ENCODE peak calls at places on chromosomes 5 and 9, in six cellular contexts. One of them, this sample, is unnamed.

GRCh38 chr5:76709762-76710161 is 6.2 kb upstream of the F2R start:
- DNase-seq in NCI-H187: no peak
- DNase-seq in fibroblast of lung: peak; percentile 93
- DNase-seq in cardiac muscle cell: peak; percentile 71
- DNase-seq in effector memory CD8-positive, alpha-beta T cell: no peak
- DNase-seq in progenitor cell of endocrine pancreas: no peak
- DNase-seq in this sample: no peak

GRCh38 chr9:135955981-135956797 is 5.0 kb downstream of the UBAC1 start:
- DNase-seq in NCI-H187: no peak
- DNase-seq in fibroblast of lung: no peak
- DNase-seq in cardiac muscle cell: no peak
- DNase-seq in effector memory CD8-positive, alpha-beta T cell: no peak
- DNase-seq in progenitor cell of endocrine pancreas: no peak
- DNase-seq in this sample: no peak

GRCh38 chr5:136994154-136994553 is 505.0 kb downstream of the SPOCK1 start:
- DNase-seq in NCI-H187: no peak
- DNase-seq in fibroblast of lung: no peak
- DNase-seq in cardiac muscle cell: no peak
- DNase-seq in effector memory CD8-positive, alpha-beta T cell: no peak
- DNase-seq in progenitor cell of endocrine pancreas: no peak
- DNase-seq in this sample: no peak

GRCh38 chr9:70427161-70427945 is 12.9 kb upstream of the KLF9 start:
- DNase-seq in NCI-H187: no peak
- DNase-seq in fibroblast of lung: peak; percentile 16
- DNase-seq in cardiac muscle cell: peak; percentile 75
- DNase-seq in effector memory CD8-positive, alpha-beta T cell: no peak
- DNase-seq in progenitor cell of endocrine pancreas: no peak
- DNase-seq in this sample: no peak

GRCh38 chr5:10338996-10339903 is 14.2 kb upstream of the MARCHF6 start:
- DNase-seq in NCI-H187: no peak
- DNase-seq in fibroblast of lung: peak; percentile 59
- DNase-seq in cardiac muscle cell: no peak
- DNase-seq in effector memory CD8-positive, alpha-beta T cell: no peak
- DNase-seq in progenitor cell of endocrine pancreas: no peak
- DNase-seq in this sample: no peak

GRCh38 chr5:36156124-36156601 is 4.3 kb downstream of the SKP2 start:
- DNase-seq in NCI-H187: no peak
- DNase-seq in fibroblast of lung: peak; percentile 68
- DNase-seq in cardiac muscle cell: peak; percentile 45
- DNase-seq in effector memory CD8-positive, alpha-beta T cell: no peak
- DNase-seq in progenitor cell of endocrine pancreas: no peak
- DNase-seq in this sample: no peak

GRCh38 chr9:132312873-132313272 is 41.9 kb downstream of the SETX start:
- DNase-seq in NCI-H187: no peak
- DNase-seq in fibroblast of lung: no peak
- DNase-seq in cardiac muscle cell: no peak
- DNase-seq in effector memory CD8-positive, alpha-beta T cell: no peak
- DNase-seq in progenitor cell of endocrine pancreas: no peak
- DNase-seq in this sample: no peak

GRCh38 chr9:116027511-116027910 is 126.1 kb upstream of the PAPPA start:
- DNase-seq in NCI-H187: no peak
- DNase-seq in fibroblast of lung: peak; percentile 80
- DNase-seq in cardiac muscle cell: peak; percentile 87
- DNase-seq in effector memory CD8-positive, alpha-beta T cell: no peak
- DNase-seq in progenitor cell of endocrine pancreas: no peak
- DNase-seq in this sample: no peak

GRCh38 chr5:93644760-93645159 is 61.7 kb downstream of the NR2F1 start:
- DNase-seq in NCI-H187: no peak
- DNase-seq in fibroblast of lung: no peak
- DNase-seq in cardiac muscle cell: no peak
- DNase-seq in effector memory CD8-positive, alpha-beta T cell: no peak
- DNase-seq in progenitor cell of endocrine pancreas: no peak
- DNase-seq in this sample: no peak

GRCh38 chr5:36744041-36744677 is 132.4 kb upstream of the NIPBL start:
- DNase-seq in NCI-H187: no peak
- DNase-seq in fibroblast of lung: no peak
- DNase-seq in cardiac muscle cell: no peak
- DNase-seq in effector memory CD8-positive, alpha-beta T cell: no peak
- DNase-seq in progenitor cell of endocrine pancreas: no peak
- DNase-seq in this sample: no peak

GRCh38 chr5:157026789-157027424 is 32.0 kb downstream of the HAVCR1 start:
- DNase-seq in NCI-H187: peak; percentile 16
- DNase-seq in fibroblast of lung: no peak
- DNase-seq in cardiac muscle cell: no peak
- DNase-seq in effector memory CD8-positive, alpha-beta T cell: no peak
- DNase-seq in progenitor cell of endocrine pancreas: no peak
- DNase-seq in this sample: no peak

GRCh38 chr5:122430328-122430586 is 118.2 kb downstream of the SNCAIP start:
- DNase-seq in NCI-H187: no peak
- DNase-seq in fibroblast of lung: no peak
- DNase-seq in cardiac muscle cell: no peak
- DNase-seq in effector memory CD8-positive, alpha-beta T cell: no peak
- DNase-seq in progenitor cell of endocrine pancreas: no peak
- DNase-seq in this sample: no peak

GRCh38 chr5:147509710-147510651 is at the start of gene DPYSL3:
- DNase-seq in NCI-H187: peak; percentile 12
- DNase-seq in fibroblast of lung: peak; percentile 85
- DNase-seq in cardiac muscle cell: peak; percentile 89
- DNase-seq in effector memory CD8-positive, alpha-beta T cell: no peak
- DNase-seq in progenitor cell of endocrine pancreas: peak; percentile 55
- DNase-seq in this sample: no peak

GRCh38 chr5:81826128-81826527 is 75.2 kb upstream of the SSBP2 start:
- DNase-seq in NCI-H187: no peak
- DNase-seq in fibroblast of lung: no peak
- DNase-seq in cardiac muscle cell: peak; percentile 22
- DNase-seq in effector memory CD8-positive, alpha-beta T cell: no peak
- DNase-seq in progenitor cell of endocrine pancreas: no peak
- DNase-seq in this sample: no peak

GRCh38 chr5:125722550-125722949 is 700.7 kb upstream of the GRAMD2B start:
- DNase-seq in NCI-H187: no peak
- DNase-seq in fibroblast of lung: peak; percentile 28
- DNase-seq in cardiac muscle cell: no peak
- DNase-seq in effector memory CD8-positive, alpha-beta T cell: no peak
- DNase-seq in progenitor cell of endocrine pancreas: no peak
- DNase-seq in this sample: no peak

GRCh38 chr5:72598461-72599433 is 91.5 kb upstream of the ZNF366 start:
- DNase-seq in NCI-H187: no peak
- DNase-seq in fibroblast of lung: peak; percentile 44
- DNase-seq in cardiac muscle cell: peak; percentile 93
- DNase-seq in effector memory CD8-positive, alpha-beta T cell: no peak
- DNase-seq in progenitor cell of endocrine pancreas: no peak
- DNase-seq in this sample: no peak

GRCh38 chr5:179762079-179762780 is 29.6 kb downstream of the MAML1 start:
- DNase-seq in NCI-H187: no peak
- DNase-seq in fibroblast of lung: peak; percentile 64
- DNase-seq in cardiac muscle cell: no peak
- DNase-seq in effector memory CD8-positive, alpha-beta T cell: peak; percentile 15
- DNase-seq in progenitor cell of endocrine pancreas: no peak
- DNase-seq in this sample: peak; percentile 48

GRCh38 chr5:67537439-67538342 is 341.1 kb upstream of the CD180 start:
- DNase-seq in NCI-H187: no peak
- DNase-seq in fibroblast of lung: no peak
- DNase-seq in cardiac muscle cell: peak; percentile 53
- DNase-seq in effector memory CD8-positive, alpha-beta T cell: no peak
- DNase-seq in progenitor cell of endocrine pancreas: no peak
- DNase-seq in this sample: no peak

GRCh38 chr9:28082671-28083070 is 509.4 kb upstream of the C9orf72 start:
- DNase-seq in NCI-H187: no peak
- DNase-seq in fibroblast of lung: no peak
- DNase-seq in cardiac muscle cell: no peak
- DNase-seq in effector memory CD8-positive, alpha-beta T cell: no peak
- DNase-seq in progenitor cell of endocrine pancreas: no peak
- DNase-seq in this sample: no peak

GRCh38 chr5:88819332-88819999 is 63.5 kb downstream of the MEF2C start:
- DNase-seq in NCI-H187: no peak
- DNase-seq in fibroblast of lung: no peak
- DNase-seq in cardiac muscle cell: no peak
- DNase-seq in effector memory CD8-positive, alpha-beta T cell: no peak
- DNase-seq in progenitor cell of endocrine pancreas: no peak
- DNase-seq in this sample: no peak

GRCh38 chr5:160970605-160971191 is 118.7 kb upstream of the ATP10B start:
- DNase-seq in NCI-H187: no peak
- DNase-seq in fibroblast of lung: no peak
- DNase-seq in cardiac muscle cell: no peak
- DNase-seq in effector memory CD8-positive, alpha-beta T cell: no peak
- DNase-seq in progenitor cell of endocrine pancreas: no peak
- DNase-seq in this sample: no peak

GRCh38 chr5:113294341-113295110 is 140.3 kb downstream of the TSSK1B start:
- DNase-seq in NCI-H187: no peak
- DNase-seq in fibroblast of lung: peak; percentile 90
- DNase-seq in cardiac muscle cell: peak; percentile 96
- DNase-seq in effector memory CD8-positive, alpha-beta T cell: peak; percentile 62
- DNase-seq in progenitor cell of endocrine pancreas: peak; percentile 66
- DNase-seq in this sample: peak; percentile 76

GRCh38 chr9:81193362-81194339 is 495.7 kb downstream of the TLE1 start:
- DNase-seq in NCI-H187: no peak
- DNase-seq in fibroblast of lung: no peak
- DNase-seq in cardiac muscle cell: no peak
- DNase-seq in effector memory CD8-positive, alpha-beta T cell: no peak
- DNase-seq in progenitor cell of endocrine pancreas: no peak
- DNase-seq in this sample: no peak